ENCODE peak calls at places on chromosomes 3 and 15, in ten cellular contexts. O, W, J, K, Q, G, D, T, U and C are unnamed samples.
A peak's percentile ranks its signal among the peaks of the same experiment; 100 is the strongest.

GRCh38 chr3:88057650-88058321 is 1.0 kb downstream of the CGGBP1 start:
- DNase-seq in W (no peak), T (peak; percentile 41), Q (no peak), U (peak; percentile 8), D (no peak), J (no peak), K (no peak), G (no peak), O (no peak), C (no peak)

GRCh38 chr15:74565381-74566085 is 24.5 kb downstream of the ARID3B start:
- DNase-seq in O (no peak), T (no peak), Q (no peak), J (no peak), G (no peak), U (no peak), W (no peak), D (no peak), K (no peak), C (no peak)

GRCh38 chr3:43957553-43957952 is 266.8 kb downstream of the ABHD5 start:
- DNase-seq in D (no peak), J (no peak), T (no peak), G (no peak), Q (no peak), K (no peak), W (no peak), O (no peak), U (no peak), C (no peak)

GRCh38 chr3:115281697-115282685 is 134.9 kb upstream of the ZBTB20 start:
- DNase-seq in K (no peak), Q (no peak), G (no peak), U (no peak), D (no peak), W (no peak), O (no peak), T (no peak), J (no peak), C (no peak)

GRCh38 chr3:187967982-187968381 is 186.0 kb upstream of the LPP start:
- DNase-seq in U (no peak), K (no peak), T (no peak), D (no peak), W (no peak), O (no peak), G (peak; percentile 57), Q (no peak), J (peak; percentile 25), C (peak; percentile 84)

GRCh38 chr3:100027321-100027720 is 87.0 kb downstream of the FILIP1L start:
- DNase-seq in O (no peak), G (no peak), T (no peak), W (no peak), Q (no peak), J (no peak), D (no peak), K (peak; percentile 80), U (no peak), C (no peak)

GRCh38 chr15:50390549-50391264 is 33.5 kb upstream of the USP8 start:
- DNase-seq in K (no peak), Q (peak; percentile 41), T (peak; percentile 0), U (no peak), W (no peak), D (no peak), O (no peak), G (peak; percentile 25), J (no peak), C (no peak)

GRCh38 chr15:67033012-67033411 is 32.4 kb upstream of the SMAD3 start:
- DNase-seq in U (no peak), T (no peak), K (no peak), O (no peak), D (no peak), G (no peak), Q (no peak), J (no peak), W (no peak), C (no peak)

GRCh38 chr15:42549052-42549491 is 434 bp downstream of the HAUS2 start:
- DNase-seq in J (peak; percentile 8), D (no peak), K (no peak), Q (peak; percentile 4), W (no peak), G (peak; percentile 76), U (peak; percentile 51), T (peak; percentile 36), O (peak; percentile 14), C (no peak)

GRCh38 chr3:150232992-150233451 is 175.1 kb upstream of the TSC22D2 start:
- DNase-seq in Q (no peak), G (no peak), T (peak; percentile 57), W (no peak), O (no peak), K (peak; percentile 94), J (no peak), U (no peak), D (no peak), C (no peak)

GRCh38 chr15:48440084-48440483 is 108.9 kb downstream of the DUT start:
- DNase-seq in O (no peak), J (no peak), K (no peak), Q (no peak), T (no peak), G (no peak), D (peak; percentile 48), U (peak; percentile 51), W (no peak), C (no peak)

GRCh38 chr3:197352382-197352781 is 54.0 kb upstream of the DLG1 start:
- DNase-seq in Q (no peak), U (no peak), J (no peak), G (no peak), T (no peak), D (peak; percentile 69), W (no peak), O (no peak), K (peak; percentile 33), C (no peak)

GRCh38 chr3:65126527-65127440 is 439.0 kb upstream of the ADAMTS9 start:
- DNase-seq in K (peak; percentile 72), U (no peak), G (no peak), O (no peak), W (no peak), J (no peak), T (no peak), D (no peak), Q (no peak), C (no peak)

GRCh38 chr3:110504401-110504800 is 567.2 kb upstream of the NECTIN3 start:
- DNase-seq in Q (no peak), W (no peak), G (no peak), T (no peak), D (no peak), O (no peak), K (no peak), U (no peak), J (no peak), C (no peak)

GRCh38 chr3:101310580-101311375 is 9.6 kb downstream of the IMPG2 start:
- DNase-seq in D (no peak), G (no peak), O (peak; percentile 29), Q (no peak), T (no peak), U (no peak), J (no peak), K (no peak), W (no peak), C (no peak)

GRCh38 chr3:154786724-154787123 is 293.4 kb upstream of the MME start:
- DNase-seq in T (no peak), O (no peak), J (no peak), W (no peak), K (no peak), Q (no peak), U (no peak), D (no peak), G (no peak), C (peak; percentile 8)

GRCh38 chr3:146469206-146470017 is at the start of gene PLSCR2:
- DNase-seq in T (peak; percentile 22), W (peak; percentile 41), U (peak; percentile 43), G (peak; percentile 87), J (peak; percentile 65), O (peak; percentile 84), D (peak; percentile 50), K (no peak), Q (no peak), C (no peak)

GRCh38 chr3:127351775-127352350 is 64.0 kb upstream of the PRR20G start:
- DNase-seq in O (no peak), Q (no peak), J (no peak), W (no peak), G (no peak), D (no peak), K (no peak), U (no peak), T (no peak), C (no peak)

GRCh38 chr3:40186508-40186907 is 123.0 kb upstream of the EIF1B start:
- DNase-seq in W (no peak), D (no peak), Q (no peak), O (no peak), J (no peak), K (no peak), G (no peak), T (no peak), U (no peak), C (no peak)

GRCh38 chr3:171236586-171237120 is 210.1 kb upstream of the SLC2A2 start:
- DNase-seq in O (no peak), T (no peak), U (no peak), G (no peak), Q (no peak), W (no peak), D (no peak), K (no peak), J (no peak), C (no peak)

GRCh38 chr3:149459491-149460057 is 14.9 kb upstream of the TM4SF4 start:
- DNase-seq in U (no peak), O (no peak), T (no peak), J (no peak), Q (no peak), G (no peak), K (no peak), W (no peak), D (no peak), C (no peak)

GRCh38 chr3:110755345-110755744 is 316.3 kb upstream of the NECTIN3 start:
- DNase-seq in J (no peak), G (no peak), T (no peak), D (no peak), U (no peak), O (no peak), Q (no peak), W (no peak), K (no peak), C (no peak)

GRCh38 chr3:101533603-101533968 is 20.6 kb upstream of the SENP7 start:
- DNase-seq in T (no peak), W (no peak), U (no peak), O (no peak), K (no peak), D (no peak), J (no peak), Q (no peak), G (no peak), C (no peak)

GRCh38 chr3:33441322-33441976 is 1.2 kb upstream of the UBP1 start:
- DNase-seq in G (no peak), Q (no peak), T (no peak), O (no peak), J (no peak), U (peak; percentile 52), W (peak; percentile 53), K (no peak), D (no peak), C (no peak)

GRCh38 chr3:133779626-133780203 is 25.9 kb upstream of the SRPRB start:
- DNase-seq in D (no peak), K (no peak), Q (no peak), G (no peak), O (no peak), W (no peak), U (no peak), J (no peak), T (no peak), C (no peak)

GRCh38 chr3:133667118-133667517 is 5.4 kb upstream of the TOPBP1 start:
- DNase-seq in O (no peak), D (no peak), Q (no peak), W (no peak), G (no peak), J (no peak), U (no peak), K (no peak), T (no peak), C (no peak)

GRCh38 chr3:110006913-110007312 is 669.6 kb upstream of the DPPA4 start:
- DNase-seq in K (no peak), J (no peak), D (no peak), G (no peak), O (no peak), T (no peak), U (no peak), W (no peak), Q (no peak), C (no peak)